ENCODE peak calls at places on chromosomes 16 and 17, in seven cellular contexts. F is IMR-90, S is adrenal gland, D is sigmoid colon, N is endothelial cell of umbilical vein, C is H1, V is lower leg skin. O is an unnamed sample.

GRCh38 chr16:14372471-14372870 is 257.6 kb downstream of the PARN start:
- DNase-seq in V (no peak), C (no peak), S (no peak), D (no peak), N (no peak), F (no peak), O (no peak)

GRCh38 chr17:38554430-38555350 is 51.1 kb downstream of the SRCIN1 start:
- DNase-seq in S (peak), C (no peak), N (no peak), F (peak), V (no peak), D (no peak), O (no peak)

GRCh38 chr17:16425698-16426659 is 10.6 kb downstream of the TRPV2 start:
- DNase-seq in S (no peak), D (no peak), F (no peak), V (no peak), N (no peak), C (no peak), O (no peak)

GRCh38 chr17:80248001-80248893 is 12.4 kb upstream of the RNF213 start:
- DNase-seq in C (no peak), D (no peak), N (no peak), S (no peak), F (no peak), V (no peak), O (no peak)

GRCh38 chr16:58127033-58127556 is 2.1 kb downstream of the CFAP20 start:
- DNase-seq in N (peak), S (no peak), D (no peak), V (no peak), C (no peak), F (peak), O (no peak)

GRCh38 chr17:56597495-56597990 is 4.0 kb downstream of the NOG start:
- DNase-seq in N (no peak), V (no peak), D (no peak), C (peak), F (peak), S (no peak), O (no peak)

GRCh38 chr16:1940273-1941161 is 2.5 kb downstream of the MSRB1 start:
- DNase-seq in S (no peak), V (no peak), D (no peak), C (no peak), F (no peak), N (no peak), O (no peak)

GRCh38 chr17:42403150-42403549 is 14.9 kb upstream of the STAT3 start:
- DNase-seq in S (no peak), V (no peak), N (no peak), C (peak), F (no peak), D (no peak), O (no peak)

GRCh38 chr17:50192873-50193274 is 8.6 kb downstream of the COL1A1 start:
- DNase-seq in C (no peak), N (no peak), V (no peak), F (no peak), S (no peak), D (no peak), O (no peak)

GRCh38 chr17:83192161-83192788 is 112.9 kb downstream of the METRNL start:
- DNase-seq in S (no peak), F (peak), D (peak), N (no peak), C (peak), V (peak), O (no peak)

GRCh38 chr16:65148804-65149203 is 26.9 kb upstream of the CDH11 start:
- DNase-seq in V (no peak), D (no peak), N (no peak), S (no peak), C (no peak), F (no peak), O (no peak)

GRCh38 chr17:62782730-62783260 is 25.3 kb downstream of the MARCHF10 start:
- DNase-seq in D (no peak), C (no peak), F (no peak), V (no peak), S (no peak), N (no peak), O (no peak)

GRCh38 chr17:77273397-77274136 is 132.8 kb downstream of the SEC14L1 start:
- DNase-seq in S (no peak), V (no peak), F (peak), D (no peak), C (no peak), N (no peak), O (no peak)

GRCh38 chr16:23365602-23366240 is 63.6 kb downstream of the SCNN1B start:
- DNase-seq in V (no peak), N (peak), S (no peak), F (no peak), D (no peak), C (no peak), O (no peak)

GRCh38 chr17:31511176-31511540 is 119.7 kb downstream of the RAB11FIP4 start:
- DNase-seq in S (no peak), V (no peak), D (no peak), N (peak), C (no peak), F (no peak), O (no peak)

GRCh38 chr17:70405492-70406220 is 236.3 kb downstream of the KCNJ2 start:
- DNase-seq in N (peak), F (peak), C (no peak), V (no peak), D (no peak), S (peak), O (peak)

GRCh38 chr16:49281481-49281842 is at the start of gene CBLN1:
- DNase-seq in V (no peak), F (no peak), D (no peak), C (no peak), N (no peak), S (no peak), O (no peak)

GRCh38 chr17:19013226-19013625 is 8.7 kb upstream of the FAM83G start:
- DNase-seq in N (no peak), D (no peak), C (no peak), F (no peak), S (no peak), V (no peak), O (no peak)

GRCh38 chr16:67968440-67969285 is at the start of gene SLC12A4:
- DNase-seq in S (peak), C (peak), N (peak), V (peak), F (peak), D (peak), O (peak)

GRCh38 chr16:72424776-72425175 is 252.8 kb upstream of the PMFBP1 start:
- DNase-seq in C (no peak), V (no peak), D (no peak), S (no peak), F (no peak), N (no peak), O (no peak)

GRCh38 chr17:393806-394717 is 41.5 kb upstream of the RPH3AL start:
- DNase-seq in S (no peak), N (no peak), C (no peak), V (no peak), F (no peak), D (no peak), O (no peak)

GRCh38 chr17:16342979-16343378 is 10.3 kb downstream of the CENPV start:
- DNase-seq in F (peak), N (peak), D (peak), S (peak), V (no peak), C (no peak), O (no peak)

GRCh38 chr17:55648086-55648485 is 74.6 kb downstream of the TMEM100 start:
- DNase-seq in C (no peak), N (no peak), F (no peak), V (no peak), D (no peak), S (no peak), O (no peak)

GRCh38 chr17:78204387-78205123 is 9.5 kb upstream of the BIRC5 start:
- DNase-seq in D (no peak), N (no peak), F (no peak), C (no peak), S (no peak), V (no peak), O (no peak)

GRCh38 chr16:10744370-10745030 is 858 bp downstream of the NUBP1 start:
- DNase-seq in N (no peak), C (no peak), V (peak), D (peak), F (peak), S (peak), O (peak)

GRCh38 chr17:3983945-3984484 is 19.8 kb upstream of the ATP2A3 start:
- DNase-seq in S (no peak), N (peak), F (peak), V (no peak), C (no peak), D (no peak), O (peak)

GRCh38 chr16:10538583-10538982 is 41.8 kb downstream of the EMP2 start:
- DNase-seq in F (no peak), S (no peak), N (no peak), D (no peak), C (no peak), V (no peak), O (no peak)

GRCh38 chr16:6918661-6919060 is 414.0 kb upstream of the RBFOX1 start:
- DNase-seq in D (no peak), F (no peak), V (no peak), N (no peak), S (no peak), C (no peak), O (no peak)

GRCh38 chr16:12311309-12311708 is 334.8 kb downstream of the SNX29 start:
- DNase-seq in V (no peak), F (no peak), N (peak), C (peak), S (no peak), D (no peak), O (no peak)

GRCh38 chr17:40109471-40109824 is 9.1 kb upstream of the NR1D1 start:
- DNase-seq in C (no peak), F (no peak), N (peak), S (peak), V (no peak), D (peak), O (no peak)

GRCh38 chr17:51152766-51153209 is 571 bp upstream of the NME1 start:
- DNase-seq in D (no peak), V (no peak), N (no peak), S (no peak), C (no peak), F (peak), O (no peak)

GRCh38 chr16:68401871-68402747 is 46.2 kb downstream of the SMPD3 start:
- DNase-seq in V (no peak), N (no peak), D (no peak), C (no peak), F (peak), S (no peak), O (peak)

GRCh38 chr17:38897176-38897575 is 27.3 kb downstream of the LASP1 start:
- DNase-seq in N (no peak), V (no peak), D (peak), F (peak), C (no peak), S (no peak), O (no peak)

GRCh38 chr16:29996773-29997250 is 771 bp downstream of the INO80E start:
- DNase-seq in V (no peak), N (peak), S (no peak), F (no peak), C (no peak), D (no peak), O (no peak)

GRCh38 chr16:29993903-29994612 is 1.4 kb downstream of the HIRIP3 start:
- DNase-seq in S (no peak), V (no peak), C (no peak), D (no peak), N (no peak), F (no peak), O (no peak)

GRCh38 chr16:29994613-29995329 is 646 bp downstream of the HIRIP3 start:
- DNase-seq in C (peak), S (no peak), V (peak), N (peak), D (peak), F (peak), O (no peak)

GRCh38 chr16:29995330-29995910 is at the start of gene HIRIP3:
- DNase-seq in S (peak), V (peak), F (peak), C (peak), N (peak), D (peak), O (peak)

GRCh38 chr16:29995911-29996772 is at the start of gene INO80E:
- DNase-seq in D (peak), S (peak), F (peak), C (peak), V (peak), N (peak), O (peak)
- TF ChIP-seq POLR2A in D (peak), S (no peak), F (peak), C (no peak), V (no peak), N (no peak), O (peak)

GRCh38 chr16:3161235-3162018 is 26.6 kb upstream of the OR1F1 start:
- DNase-seq in F (no peak), C (no peak), V (no peak), D (peak), S (no peak), N (no peak), O (no peak)

GRCh38 chr16:3158014-3158497 is 23.2 kb downstream of the ZNF213 start:
- DNase-seq in N (peak), S (no peak), D (no peak), F (no peak), V (no peak), C (no peak), O (no peak)

GRCh38 chr16:3155972-3156371 is 21.1 kb downstream of the ZNF213 start:
- DNase-seq in C (no peak), F (no peak), V (no peak), S (no peak), N (no peak), D (no peak), O (no peak)

GRCh38 chr16:3157229-3158013 is 22.6 kb downstream of the ZNF213 start:
- DNase-seq in N (peak), V (peak), C (peak), S (peak), F (peak), D (peak), O (peak)

GRCh38 chr16:3158498-3159314 is 23.9 kb downstream of the ZNF213 start:
- DNase-seq in N (peak), V (peak), S (peak), D (peak), C (peak), F (peak), O (peak)
- TF ChIP-seq POLR2A in N (no peak), V (no peak), S (peak), D (no peak), C (peak), F (peak), O (no peak)

DNA sequence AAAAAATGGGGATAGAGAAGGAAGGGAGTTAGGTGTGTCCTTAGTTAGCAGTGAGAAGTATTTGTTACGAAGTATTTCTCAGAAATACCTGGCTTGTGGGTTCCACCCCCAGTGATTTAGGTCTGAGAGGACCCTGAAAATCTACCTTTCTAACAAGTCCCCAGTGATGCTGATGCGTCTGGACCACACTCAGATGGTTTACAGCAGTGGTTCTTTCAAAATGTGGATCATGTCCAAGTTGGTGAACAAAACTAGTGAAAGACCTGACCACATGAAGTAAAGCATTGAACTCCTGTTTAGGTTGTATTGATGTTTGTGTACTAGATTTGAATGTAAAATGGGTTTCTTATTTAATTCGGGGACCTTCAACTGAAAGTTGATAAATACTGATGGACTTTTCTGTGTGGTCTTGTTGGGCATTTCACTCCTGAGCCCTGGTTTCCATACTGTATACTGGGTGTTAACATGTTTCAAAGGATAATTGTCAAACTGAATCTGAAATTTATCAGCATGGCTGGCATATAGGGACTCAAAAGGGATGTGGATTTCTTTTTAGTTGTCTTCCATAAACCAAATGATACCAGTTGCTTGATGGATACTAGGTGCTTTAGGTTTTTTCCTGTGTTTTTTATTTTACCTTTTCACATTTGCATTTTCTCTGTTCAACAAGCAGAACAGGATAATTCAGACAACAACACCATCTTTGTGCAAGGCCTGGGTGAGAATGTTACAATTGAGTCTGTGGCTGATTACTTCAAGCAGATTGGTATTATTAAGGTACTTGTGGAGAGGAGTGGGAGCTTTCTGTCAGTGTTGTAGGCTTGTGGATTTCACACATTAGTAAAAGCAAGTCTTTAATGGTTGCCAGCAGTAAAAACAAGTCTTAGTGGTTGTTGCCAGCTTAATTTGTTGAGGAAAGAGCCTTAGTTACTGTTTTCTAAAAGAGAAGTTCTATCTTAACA is 8.8 kb downstream of the FUS start:
- DNase-seq in C (no peak), F (no peak), S (no peak), V (no peak), N (no peak), D (no peak), O (no peak)
- TF ChIP-seq POLR2A in C (no peak), F (peak), S (no peak), V (no peak), N (peak), D (no peak), O (no peak)

GRCh38 chr17:8192070-8192815 is 2.3 kb upstream of the BORCS6 start:
- DNase-seq in S (peak), C (peak), F (peak), V (peak), N (peak), D (peak), O (peak)
- TF ChIP-seq POLR2A in S (no peak), C (peak), F (peak), V (no peak), N (peak), D (peak), O (no peak)

DNA sequence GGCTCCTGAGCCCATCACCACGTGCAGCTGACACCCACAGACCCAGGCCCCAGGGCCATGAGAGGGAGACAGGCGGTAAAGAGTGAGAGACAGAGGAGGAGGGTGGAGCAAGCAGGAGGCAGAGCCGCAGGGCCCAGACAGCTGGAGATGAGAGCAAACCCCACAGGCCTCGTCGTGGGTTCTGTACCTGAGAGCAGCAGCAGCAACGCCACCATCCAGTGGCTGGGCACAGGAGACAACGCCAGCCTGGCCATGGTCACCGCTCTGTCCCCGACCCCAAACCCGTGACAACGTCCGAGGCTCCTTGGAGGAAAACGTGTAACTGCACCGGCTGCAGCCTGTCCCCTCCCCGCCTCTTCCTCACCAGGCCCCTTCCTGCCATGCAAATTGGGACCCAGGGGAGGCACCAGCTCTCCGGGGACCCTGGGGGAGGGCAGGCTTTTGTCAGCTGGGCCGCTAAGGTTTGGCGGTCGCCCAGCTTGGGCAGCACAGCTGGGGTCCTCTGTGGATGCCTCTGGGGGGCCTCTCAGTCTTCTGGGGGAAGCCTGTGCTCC is at the start of gene CD79B:
- DNase-seq in N (no peak), F (no peak), V (no peak), S (no peak), D (no peak), C (peak), O (no peak)
- TF ChIP-seq POLR2A in N (no peak), F (no peak), V (no peak), S (no peak), D (no peak), C (no peak), O (no peak)

DNA sequence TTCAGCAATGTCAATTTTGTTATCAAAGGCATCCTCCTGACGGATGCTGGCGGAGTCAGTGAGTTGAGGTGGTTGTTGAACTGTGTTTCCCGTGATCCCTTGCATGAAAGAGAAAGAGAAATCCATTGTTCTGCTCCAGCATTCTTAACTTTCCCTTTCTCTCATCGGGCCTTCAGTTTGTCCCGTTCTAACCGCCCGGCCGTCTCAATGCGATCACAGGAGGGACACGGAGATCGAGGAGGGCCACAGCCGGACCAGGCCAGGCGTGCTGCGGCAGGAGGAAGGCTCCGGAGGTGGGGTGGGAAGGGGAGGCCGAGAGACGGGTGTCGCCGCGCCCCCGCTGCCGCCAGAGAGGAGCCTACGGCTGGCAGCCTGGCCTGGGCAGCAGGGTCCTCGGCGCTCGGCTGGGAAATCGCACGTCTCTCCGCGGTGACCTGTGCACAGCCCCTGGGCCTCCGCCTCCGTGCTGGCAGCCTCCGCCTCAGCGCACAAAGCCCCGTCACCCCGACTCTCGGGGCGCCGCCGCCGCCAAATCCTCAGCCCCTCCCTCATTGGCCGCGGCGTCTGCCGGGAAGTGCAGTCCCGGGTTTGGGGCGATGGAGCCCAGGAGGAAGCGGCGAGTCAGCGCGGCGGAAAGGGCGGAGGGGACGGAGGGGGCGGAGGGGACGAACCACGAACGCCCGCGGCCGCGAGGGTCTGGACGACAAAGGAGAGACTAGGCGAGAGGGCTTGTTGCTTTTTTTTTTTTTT is 38.1 kb downstream of the SOST start:
- DNase-seq in C (peak), S (peak), F (peak), D (peak), V (peak), N (peak), O (peak)
- TF ChIP-seq POLR2A in C (peak), S (peak), F (no peak), D (peak), V (no peak), N (peak), O (peak)

O was measured in H54.